ENCODE peak calls at places on chromosomes 12 and 14, in seven cellular contexts. M is pons; A is stimulated activated naive B cell treated with anti-CD40 and anti-IgM and Interleukin-4, amounts not matched to agents 10 μg/mL and 1 μg/mL and 100 μg/mL, for 72 hours; P is activated T-cell treated with anti-CD3 and anti-CD28 coated beads for 1 hour; E is transverse colon; S is activated CD4-positive, CD25-positive, alpha-beta regulatory T cell treated with anti-CD3 and anti-CD28 coated beads, Interleukin-2, amount 50 U/mL, for 72 hours; K is adipocyte. T is an unnamed sample.

GRCh38 chr12:93245543-93245942 is 132.2 kb upstream of the NUDT4 start:
- DNase-seq in P (peak), A (peak), E (peak), K (no peak), M (no peak), S (peak), T (no peak)

GRCh38 chr12:53427905-53428594 is 4.4 kb downstream of the AMHR2 start:
- DNase-seq in S (no peak), P (no peak), K (peak), M (no peak), E (no peak), A (no peak), T (no peak)

GRCh38 chr12:95848575-95849388 is 10.0 kb upstream of the SNRPF start:
- DNase-seq in A (no peak), P (no peak), K (peak), M (peak), S (no peak), E (peak), T (peak)

GRCh38 chr14:53741379-53742225 is 215.0 kb downstream of the BMP4 start:
- DNase-seq in K (peak), S (no peak), E (no peak), A (no peak), M (no peak), P (no peak), T (no peak)

GRCh38 chr14:69704319-69704718 is 62.6 kb upstream of the SRSF5 start:
- DNase-seq in M (no peak), K (no peak), P (no peak), E (no peak), A (no peak), S (no peak), T (no peak)

GRCh38 chr14:87170179-87170578 is 822.8 kb downstream of the GALC start:
- DNase-seq in M (no peak), S (no peak), K (no peak), P (no peak), A (no peak), E (no peak), T (no peak)

GRCh38 chr12:102811125-102811737 is 105.8 kb downstream of the PAH start:
- DNase-seq in K (peak), S (no peak), A (no peak), P (no peak), E (no peak), M (no peak), T (no peak)

GRCh38 chr12:18483723-18484325 is 222.5 kb downstream of the PIK3C2G start:
- DNase-seq in E (no peak), S (no peak), P (no peak), A (no peak), M (peak), K (no peak), T (no peak)

GRCh38 chr14:20306079-20306423 is 300 bp upstream of the TTC5 start:
- DNase-seq in P (no peak), K (no peak), A (no peak), S (no peak), M (no peak), E (no peak), T (no peak)

GRCh38 chr12:85057370-85057963 is 21.3 kb downstream of the LRRIQ1 start:
- DNase-seq in M (peak), E (peak), P (no peak), A (no peak), K (peak), S (no peak), T (peak)

GRCh38 chr12:107448198-107448597 is 237.4 kb upstream of the PWP1 start:
- DNase-seq in M (no peak), E (peak), P (no peak), S (no peak), A (no peak), K (peak), T (peak)

T was measured in T47D.